ENCODE peak calls at places on chromosomes 12 and 14, in eight cellular contexts. D is stimulated activated CD8-positive, alpha-beta memory T cell treated with anti-CD3 and anti-CD28 coated beads, Interleukin-12 subunit alpha, Interleukin-12 subunit beta, amount 100 ng/mL, for 1 hour; C is uterus; P is effector CD4-positive, alpha-beta T cell; N is AG04449; W is EL; J is cardiac fibroblast; G is adrenal gland. Z is an unnamed sample.

GRCh38 chr12:100668939-100669536 is 95.6 kb downstream of the GAS2L3 start:
- DNase-seq in G (peak), P (no peak), C (peak), D (peak), W (peak), J (peak), N (no peak), Z (peak)

GRCh38 chr12:58298793-58299192 is 357.4 kb downstream of the ATP23 start:
- DNase-seq in G (no peak), N (no peak), P (no peak), C (no peak), D (no peak), W (no peak), J (no peak), Z (no peak)

GRCh38 chr14:69501362-69501964 is 16.9 kb downstream of the PLEKHD1 start:
- DNase-seq in P (no peak), J (no peak), G (peak), N (no peak), W (no peak), C (no peak), D (no peak), Z (no peak)

GRCh38 chr14:59161571-59162175 is 26.8 kb upstream of the DAAM1 start:
- DNase-seq in W (peak), G (no peak), J (peak), C (peak), P (no peak), D (no peak), N (peak), Z (peak)

GRCh38 chr14:61570188-61570960 is 124.9 kb upstream of the HIF1A start:
- DNase-seq in C (no peak), W (peak), J (no peak), P (no peak), D (no peak), G (no peak), N (no peak), Z (no peak)

GRCh38 chr12:104643921-104644669 is 187.3 kb downstream of the CHST11 start:
- DNase-seq in G (no peak), N (no peak), W (no peak), C (no peak), J (no peak), D (no peak), P (no peak), Z (peak)

GRCh38 chr14:103488960-103489359 is 33.7 kb downstream of the CKB start:
- DNase-seq in P (no peak), J (peak), D (no peak), G (no peak), W (no peak), C (no peak), N (peak), Z (no peak)

GRCh38 chr14:55373784-55374725 is 37.6 kb downstream of the ATG14 start:
- DNase-seq in W (peak), N (no peak), C (no peak), J (peak), P (peak), D (peak), G (no peak), Z (no peak)

GRCh38 chr12:62730649-62731377 is 204.1 kb downstream of the PPM1H start:
- DNase-seq in N (peak), C (no peak), J (peak), D (no peak), G (no peak), P (no peak), W (peak), Z (no peak)

GRCh38 chr12:54998958-54999510 is 14.5 kb upstream of the TESPA1 start:
- DNase-seq in W (no peak), N (no peak), J (no peak), P (no peak), D (no peak), C (no peak), G (no peak), Z (no peak)

GRCh38 chr12:131272415-131272814 is 318.7 kb downstream of the ADGRD1 start:
- DNase-seq in G (no peak), W (no peak), C (no peak), J (no peak), P (no peak), N (no peak), D (no peak), Z (no peak)